ENCODE peak calls at places on chromosomes 7 and 10, in seven cellular contexts. One of them, this sample, is unnamed.
A peak's percentile ranks its signal among the peaks of the same experiment; 100 is the strongest.

GRCh38 chr10:132702601-132703304 is 83.2 kb downstream of the NKX6-2 start:
- DNase-seq in GM23338: no peak
- DNase-seq in hepatocyte: no peak
- DNase-seq in activated gamma-delta T cell: no peak
- DNase-seq in Daoy: no peak
- DNase-seq in substantia nigra: no peak
- DNase-seq in H7: no peak
- DNase-seq in this sample: no peak

GRCh38 chr7:148153611-148154010 is 437.0 kb upstream of the C7orf33 start:
- DNase-seq in substantia nigra: no peak
- DNase-seq in H7: no peak
- DNase-seq in GM23338: no peak
- DNase-seq in activated gamma-delta T cell: no peak
- DNase-seq in Daoy: peak; percentile 43
- DNase-seq in hepatocyte: no peak
- DNase-seq in this sample: no peak

GRCh38 chr7:134068670-134069069 is 58.5 kb upstream of the LRGUK start:
- DNase-seq in substantia nigra: no peak
- DNase-seq in activated gamma-delta T cell: no peak
- DNase-seq in hepatocyte: no peak
- DNase-seq in GM23338: no peak
- DNase-seq in H7: no peak
- DNase-seq in Daoy: no peak
- DNase-seq in this sample: no peak

GRCh38 chr10:132524443-132525285 is 12.9 kb upstream of the INPP5A start:
- DNase-seq in hepatocyte: no peak
- DNase-seq in activated gamma-delta T cell: no peak
- DNase-seq in Daoy: no peak
- DNase-seq in H7: no peak
- DNase-seq in substantia nigra: no peak
- DNase-seq in GM23338: no peak
- DNase-seq in this sample: no peak

GRCh38 chr7:121071132-121071531 is 82.6 kb downstream of the CPED1 start:
- DNase-seq in substantia nigra: no peak
- DNase-seq in hepatocyte: no peak
- DNase-seq in H7: no peak
- DNase-seq in Daoy: no peak
- DNase-seq in GM23338: no peak
- DNase-seq in activated gamma-delta T cell: no peak
- DNase-seq in this sample: no peak

GRCh38 chr10:29600067-29600466 is 34.7 kb downstream of the SVIL start:
- DNase-seq in GM23338: no peak
- DNase-seq in H7: no peak
- DNase-seq in substantia nigra: no peak
- DNase-seq in activated gamma-delta T cell: no peak
- DNase-seq in hepatocyte: no peak
- DNase-seq in Daoy: peak; percentile 38
- DNase-seq in this sample: no peak

GRCh38 chr10:133151528-133151927 is 8.5 kb upstream of the KNDC1 start:
- DNase-seq in Daoy: no peak
- DNase-seq in activated gamma-delta T cell: no peak
- DNase-seq in GM23338: peak; percentile 94
- DNase-seq in hepatocyte: no peak
- DNase-seq in substantia nigra: no peak
- DNase-seq in H7: peak; percentile 90
- DNase-seq in this sample: no peak

GRCh38 chr10:102616071-102616770 is 28.1 kb upstream of the TRIM8 start:
- DNase-seq in substantia nigra: no peak
- DNase-seq in GM23338: no peak
- DNase-seq in activated gamma-delta T cell: no peak
- DNase-seq in H7: no peak
- DNase-seq in Daoy: no peak
- DNase-seq in hepatocyte: no peak
- DNase-seq in this sample: peak; percentile 80

GRCh38 chr10:70478191-70479160 is at the start of gene PALD1:
- DNase-seq in GM23338: peak; percentile 88
- DNase-seq in substantia nigra: no peak
- DNase-seq in H7: peak; percentile 99
- DNase-seq in activated gamma-delta T cell: peak; percentile 22
- DNase-seq in hepatocyte: peak; percentile 72
- DNase-seq in Daoy: peak; percentile 54
- DNase-seq in this sample: peak; percentile 41

GRCh38 chr10:97234403-97234802 is 48.6 kb upstream of the SLIT1 start:
- DNase-seq in substantia nigra: no peak
- DNase-seq in hepatocyte: peak; percentile 41
- DNase-seq in GM23338: peak; percentile 55
- DNase-seq in Daoy: no peak
- DNase-seq in activated gamma-delta T cell: no peak
- DNase-seq in H7: no peak
- DNase-seq in this sample: peak; percentile 44

GRCh38 chr7:29189743-29190201 is 4.8 kb upstream of the CHN2 start:
- DNase-seq in Daoy: peak; percentile 79
- DNase-seq in activated gamma-delta T cell: peak; percentile 17
- DNase-seq in hepatocyte: peak; percentile 83
- DNase-seq in H7: peak; percentile 84
- DNase-seq in substantia nigra: peak; percentile 70
- DNase-seq in GM23338: peak; percentile 98
- DNase-seq in this sample: peak; percentile 63

GRCh38 chr7:73977626-73978618 is 50.1 kb upstream of the ELN start:
- DNase-seq in substantia nigra: no peak
- DNase-seq in GM23338: no peak
- DNase-seq in hepatocyte: peak; percentile 77
- DNase-seq in H7: peak; percentile 48
- DNase-seq in Daoy: peak; percentile 71
- DNase-seq in activated gamma-delta T cell: no peak
- DNase-seq in this sample: no peak

GRCh38 chr7:142930126-142930730 is 3.3 kb downstream of the TRPV5 start:
- DNase-seq in substantia nigra: no peak
- DNase-seq in H7: no peak
- DNase-seq in hepatocyte: no peak
- DNase-seq in Daoy: no peak
- DNase-seq in GM23338: no peak
- DNase-seq in activated gamma-delta T cell: no peak
- DNase-seq in this sample: no peak

GRCh38 chr7:46908770-46909169 is 673.1 kb downstream of the TNS3 start:
- DNase-seq in hepatocyte: no peak
- DNase-seq in Daoy: peak; percentile 82
- DNase-seq in GM23338: no peak
- DNase-seq in H7: no peak
- DNase-seq in activated gamma-delta T cell: no peak
- DNase-seq in substantia nigra: no peak
- DNase-seq in this sample: peak; percentile 82

GRCh38 chr7:108122181-108122580 is 8.0 kb downstream of the LAMB4 start:
- DNase-seq in substantia nigra: no peak
- DNase-seq in GM23338: no peak
- DNase-seq in activated gamma-delta T cell: no peak
- DNase-seq in Daoy: no peak
- DNase-seq in H7: no peak
- DNase-seq in hepatocyte: no peak
- DNase-seq in this sample: no peak

GRCh38 chr7:70614237-70614984 is 517.5 kb upstream of the GALNT17 start:
- DNase-seq in hepatocyte: peak; percentile 36
- DNase-seq in activated gamma-delta T cell: no peak
- DNase-seq in substantia nigra: peak; percentile 83
- DNase-seq in H7: peak; percentile 78
- DNase-seq in Daoy: peak; percentile 83
- DNase-seq in GM23338: peak; percentile 47
- DNase-seq in this sample: peak; percentile 0

GRCh38 chr10:72218329-72218728 is 2.3 kb upstream of the ASCC1 start:
- DNase-seq in hepatocyte: no peak
- DNase-seq in GM23338: no peak
- DNase-seq in substantia nigra: no peak
- DNase-seq in H7: no peak
- DNase-seq in Daoy: no peak
- DNase-seq in activated gamma-delta T cell: no peak
- DNase-seq in this sample: no peak

GRCh38 chr7:129669901-129670300 is 58.4 kb downstream of the NRF1 start:
- DNase-seq in GM23338: no peak
- DNase-seq in hepatocyte: no peak
- DNase-seq in activated gamma-delta T cell: no peak
- DNase-seq in H7: no peak
- DNase-seq in Daoy: no peak
- DNase-seq in substantia nigra: no peak
- DNase-seq in this sample: no peak

GRCh38 chr7:106071356-106071998 is 40.6 kb downstream of the SYPL1 start:
- DNase-seq in GM23338: no peak
- DNase-seq in substantia nigra: no peak
- DNase-seq in Daoy: peak; percentile 56
- DNase-seq in H7: peak; percentile 45
- DNase-seq in activated gamma-delta T cell: no peak
- DNase-seq in hepatocyte: no peak
- DNase-seq in this sample: no peak

GRCh38 chr10:132774179-132774904 is 11.6 kb downstream of the NKX6-2 start:
- DNase-seq in H7: peak; percentile 86
- DNase-seq in GM23338: peak; percentile 44
- DNase-seq in substantia nigra: no peak
- DNase-seq in hepatocyte: peak; percentile 47
- DNase-seq in Daoy: no peak
- DNase-seq in activated gamma-delta T cell: no peak
- DNase-seq in this sample: no peak

GRCh38 chr10:85995791-85996190 is 370.8 kb downstream of the GRID1 start:
- DNase-seq in Daoy: no peak
- DNase-seq in hepatocyte: peak; percentile 39
- DNase-seq in H7: peak; percentile 41
- DNase-seq in activated gamma-delta T cell: no peak
- DNase-seq in substantia nigra: peak; percentile 62
- DNase-seq in GM23338: peak; percentile 34
- DNase-seq in this sample: no peak

GRCh38 chr10:116469437-116469836 is 41.8 kb downstream of the PNLIPRP3 start:
- DNase-seq in hepatocyte: peak; percentile 44
- DNase-seq in H7: no peak
- DNase-seq in GM23338: no peak
- DNase-seq in substantia nigra: no peak
- DNase-seq in Daoy: no peak
- DNase-seq in activated gamma-delta T cell: no peak
- DNase-seq in this sample: no peak

GRCh38 chr7:36683695-36684357 is 40.5 kb downstream of the AOAH start:
- DNase-seq in GM23338: no peak
- DNase-seq in H7: no peak
- DNase-seq in hepatocyte: peak; percentile 27
- DNase-seq in substantia nigra: no peak
- DNase-seq in activated gamma-delta T cell: no peak
- DNase-seq in Daoy: no peak
- DNase-seq in this sample: no peak

GRCh38 chr10:119299531-119299930 is 92.2 kb downstream of the GRK5 start:
- DNase-seq in hepatocyte: no peak
- DNase-seq in H7: no peak
- DNase-seq in GM23338: peak; percentile 41
- DNase-seq in activated gamma-delta T cell: no peak
- DNase-seq in Daoy: no peak
- DNase-seq in substantia nigra: no peak
- DNase-seq in this sample: no peak

GRCh38 chr7:86372262-86372661 is 271.4 kb upstream of the GRM3 start:
- DNase-seq in Daoy: no peak
- DNase-seq in H7: no peak
- DNase-seq in hepatocyte: no peak
- DNase-seq in substantia nigra: no peak
- DNase-seq in GM23338: no peak
- DNase-seq in activated gamma-delta T cell: no peak
- DNase-seq in this sample: no peak

GRCh38 chr10:103273026-103273425 is 3.9 kb upstream of the INA start:
- DNase-seq in GM23338: no peak
- DNase-seq in H7: no peak
- DNase-seq in substantia nigra: no peak
- DNase-seq in Daoy: peak; percentile 95
- DNase-seq in hepatocyte: peak; percentile 16
- DNase-seq in activated gamma-delta T cell: no peak
- DNase-seq in this sample: peak; percentile 100

GRCh38 chr7:27345164-27345887 is 102.7 kb downstream of the EVX1 start:
- DNase-seq in activated gamma-delta T cell: no peak
- DNase-seq in H7: no peak
- DNase-seq in hepatocyte: peak; percentile 18
- DNase-seq in Daoy: no peak
- DNase-seq in GM23338: no peak
- DNase-seq in substantia nigra: no peak
- DNase-seq in this sample: no peak

GRCh38 chr10:72133517-72133916 is 45.2 kb upstream of the SPOCK2 start:
- DNase-seq in activated gamma-delta T cell: no peak
- DNase-seq in GM23338: no peak
- DNase-seq in substantia nigra: peak; percentile 7
- DNase-seq in Daoy: peak; percentile 17
- DNase-seq in H7: no peak
- DNase-seq in hepatocyte: no peak
- DNase-seq in this sample: peak; percentile 76

GRCh38 chr10:107614939-107615665 is 450.6 kb upstream of the SORCS1 start:
- DNase-seq in H7: no peak
- DNase-seq in substantia nigra: no peak
- DNase-seq in hepatocyte: no peak
- DNase-seq in GM23338: no peak
- DNase-seq in activated gamma-delta T cell: no peak
- DNase-seq in Daoy: no peak
- DNase-seq in this sample: peak; percentile 36

GRCh38 chr7:134126126-134126525 is 1.0 kb upstream of the LRGUK start:
- DNase-seq in H7: no peak
- DNase-seq in hepatocyte: no peak
- DNase-seq in substantia nigra: no peak
- DNase-seq in Daoy: no peak
- DNase-seq in activated gamma-delta T cell: no peak
- DNase-seq in GM23338: no peak
- DNase-seq in this sample: no peak

GRCh38 chr7:927031-927671 is 27.3 kb downstream of the ADAP1 start:
- DNase-seq in substantia nigra: peak; percentile 85
- DNase-seq in hepatocyte: no peak
- DNase-seq in activated gamma-delta T cell: no peak
- DNase-seq in Daoy: no peak
- DNase-seq in H7: no peak
- DNase-seq in GM23338: no peak
- DNase-seq in this sample: no peak

GRCh38 chr7:39504963-39505362 is 61.2 kb upstream of the YAE1 start:
- DNase-seq in Daoy: peak; percentile 96
- DNase-seq in substantia nigra: no peak
- DNase-seq in H7: no peak
- DNase-seq in activated gamma-delta T cell: no peak
- DNase-seq in hepatocyte: peak; percentile 11
- DNase-seq in GM23338: no peak
- DNase-seq in this sample: peak; percentile 77

GRCh38 chr10:118950190-118950658 is 79.3 kb upstream of the NANOS1 start:
- DNase-seq in GM23338: no peak
- DNase-seq in H7: no peak
- DNase-seq in hepatocyte: no peak
- DNase-seq in substantia nigra: no peak
- DNase-seq in Daoy: peak; percentile 73
- DNase-seq in activated gamma-delta T cell: no peak
- DNase-seq in this sample: no peak

GRCh38 chr7:139915864-139916716 is 87.0 kb downstream of the TBXAS1 start:
- DNase-seq in GM23338: no peak
- DNase-seq in activated gamma-delta T cell: no peak
- DNase-seq in H7: no peak
- DNase-seq in Daoy: peak; percentile 93
- DNase-seq in hepatocyte: peak; percentile 47
- DNase-seq in substantia nigra: no peak
- DNase-seq in this sample: peak; percentile 98

GRCh38 chr10:48708144-48708543 is 23.5 kb downstream of the WDFY4 start:
- DNase-seq in H7: no peak
- DNase-seq in substantia nigra: no peak
- DNase-seq in GM23338: no peak
- DNase-seq in hepatocyte: no peak
- DNase-seq in Daoy: no peak
- DNase-seq in activated gamma-delta T cell: no peak
- DNase-seq in this sample: peak; percentile 44

GRCh38 chr10:15589109-15589508 is 130.6 kb downstream of the ITGA8 start:
- DNase-seq in GM23338: no peak
- DNase-seq in hepatocyte: no peak
- DNase-seq in substantia nigra: no peak
- DNase-seq in Daoy: no peak
- DNase-seq in activated gamma-delta T cell: no peak
- DNase-seq in H7: no peak
- DNase-seq in this sample: no peak

GRCh38 chr10:63614371-63614891 is 93.2 kb downstream of the REEP3 start:
- DNase-seq in GM23338: no peak
- DNase-seq in substantia nigra: peak; percentile 14
- DNase-seq in hepatocyte: no peak
- DNase-seq in activated gamma-delta T cell: no peak
- DNase-seq in H7: no peak
- DNase-seq in Daoy: no peak
- DNase-seq in this sample: peak; percentile 94

GRCh38 chr10:120732067-120732466 is 119.1 kb upstream of the WDR11 start:
- DNase-seq in GM23338: no peak
- DNase-seq in H7: no peak
- DNase-seq in Daoy: peak; percentile 5
- DNase-seq in hepatocyte: peak; percentile 23
- DNase-seq in substantia nigra: no peak
- DNase-seq in activated gamma-delta T cell: no peak
- DNase-seq in this sample: no peak